ENCODE peak calls at places on chromosomes 16 and 17, in five cellular contexts. D, Z, H, K and I are unnamed samples.

GRCh38 chr16:15466886-15467781 is 32.7 kb downstream of the BMERB1 start:
- DNase-seq in D (no peak), Z (no peak), H (no peak), K (no peak), I (no peak)

GRCh38 chr17:66777689-66778225 is 57.2 kb upstream of the CACNG5 start:
- DNase-seq in D (no peak), Z (no peak), H (no peak), K (no peak), I (no peak)

GRCh38 chr16:7364054-7364407 is 31.4 kb downstream of the RBFOX1 start:
- DNase-seq in D (no peak), Z (no peak), H (no peak), K (no peak), I (no peak)

GRCh38 chr17:40309938-40310510 is 1.0 kb downstream of the RARA start:
- DNase-seq in D (no peak), Z (no peak), H (peak), K (no peak), I (peak)

GRCh38 chr17:77723909-77724875 is 234.3 kb upstream of the TNRC6C start:
- DNase-seq in D (no peak), Z (no peak), H (no peak), K (no peak), I (no peak)

GRCh38 chr17:64920026-64920418 is 744 bp upstream of the LRRC37A3 start:
- DNase-seq in D (no peak), Z (no peak), H (no peak), K (peak), I (peak)

GRCh38 chr17:6437466-6437865 is 2.5 kb upstream of the AIPL1 start:
- DNase-seq in D (no peak), Z (no peak), H (no peak), K (no peak), I (no peak)

GRCh38 chr17:27634026-27634335 is 3.0 kb downstream of the LGALS9 start:
- DNase-seq in D (no peak), Z (no peak), H (no peak), K (no peak), I (no peak)

GRCh38 chr17:74305865-74306654 is 20.0 kb upstream of the KIF19 start:
- DNase-seq in D (no peak), Z (no peak), H (no peak), K (no peak), I (no peak)

GRCh38 chr17:58308985-58309917 is 19.3 kb downstream of the TSPOAP1 start:
- DNase-seq in D (no peak), Z (no peak), H (no peak), K (no peak), I (no peak)

GRCh38 chr17:50219345-50219744 is 17.9 kb upstream of the COL1A1 start:
- DNase-seq in D (no peak), Z (no peak), H (no peak), K (no peak), I (peak)

GRCh38 chr16:74500907-74501306 is 79.6 kb upstream of the CLEC18B start:
- DNase-seq in D (no peak), Z (no peak), H (no peak), K (no peak), I (no peak)
- TF ChIP-seq CTCF in D (no peak), Z (no peak), H (no peak), K (no peak), I (no peak)

DNA sequence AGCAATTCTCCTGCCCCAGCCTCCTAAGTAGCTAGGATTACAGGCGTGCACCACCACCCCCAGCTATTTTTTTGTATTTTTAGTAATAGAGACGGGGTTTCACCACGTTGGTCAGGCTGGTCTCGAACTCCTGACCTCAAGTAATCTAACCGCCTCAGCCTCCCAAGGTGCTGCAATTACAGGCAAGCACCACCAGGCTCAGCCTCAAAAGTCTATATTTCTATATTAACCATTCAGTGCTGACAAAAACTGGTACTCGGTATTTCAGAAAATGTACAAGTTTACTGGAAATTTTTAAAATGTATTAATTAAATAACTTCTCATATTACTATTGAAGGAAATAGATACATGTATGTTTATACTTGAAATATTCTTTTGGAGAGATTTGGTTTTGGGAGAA is 1.4 kb upstream of the HEXD start:
- DNase-seq in D (peak), Z (no peak), H (no peak), K (no peak), I (no peak)
- TF ChIP-seq CTCF in D (peak), Z (peak), H (no peak), K (no peak), I (no peak)

GRCh38 chr17:11980813-11981212 is 16.5 kb downstream of the ZNF18 start:
- DNase-seq in D (no peak), Z (no peak), H (no peak), K (no peak), I (no peak)
- TF ChIP-seq CTCF in D (peak), Z (peak), H (peak), K (no peak), I (no peak)

DNA sequence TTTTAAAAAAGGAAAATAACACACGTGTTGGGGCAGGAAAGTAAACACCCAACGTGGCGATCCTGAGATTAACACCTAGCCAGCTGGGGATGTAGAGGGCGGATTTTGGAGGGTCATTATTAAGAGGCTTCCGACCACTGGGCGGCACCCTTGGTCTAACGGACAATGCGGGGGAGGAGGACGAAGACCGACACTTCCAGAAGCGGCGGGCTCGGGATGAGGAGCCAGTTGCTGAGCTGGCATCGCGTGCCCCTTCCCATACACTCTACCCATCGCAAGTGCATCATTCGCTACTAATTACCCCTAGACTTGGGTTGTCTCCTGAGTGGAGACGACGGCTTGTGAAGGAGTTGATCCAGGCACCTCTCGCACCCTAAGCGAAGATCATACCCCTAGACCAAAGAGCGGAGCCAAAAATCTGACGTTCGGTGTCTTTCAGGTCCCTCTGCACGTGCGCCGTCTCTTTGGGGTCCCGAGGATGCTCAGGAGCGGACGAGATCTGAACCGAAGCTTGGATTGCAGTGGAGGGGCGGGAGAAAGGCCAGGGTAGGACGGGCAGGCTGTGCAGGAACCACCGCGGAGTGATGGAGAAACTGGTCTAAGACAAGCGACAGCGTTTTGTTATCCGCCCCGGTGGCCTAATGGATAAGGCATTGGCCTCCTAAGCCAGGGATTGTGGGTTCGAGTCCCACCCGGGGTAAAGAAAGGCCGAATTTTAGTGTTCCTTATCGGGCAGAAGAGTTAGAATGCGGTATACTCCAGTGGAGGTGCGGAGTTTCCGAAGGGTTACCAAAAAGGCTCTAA is 17.6 kb downstream of the ZNF213 start:
- DNase-seq in D (peak), Z (peak), H (peak), K (peak), I (peak)
- TF ChIP-seq CTCF in D (peak), Z (peak), H (peak), K (peak), I (peak)

DNA sequence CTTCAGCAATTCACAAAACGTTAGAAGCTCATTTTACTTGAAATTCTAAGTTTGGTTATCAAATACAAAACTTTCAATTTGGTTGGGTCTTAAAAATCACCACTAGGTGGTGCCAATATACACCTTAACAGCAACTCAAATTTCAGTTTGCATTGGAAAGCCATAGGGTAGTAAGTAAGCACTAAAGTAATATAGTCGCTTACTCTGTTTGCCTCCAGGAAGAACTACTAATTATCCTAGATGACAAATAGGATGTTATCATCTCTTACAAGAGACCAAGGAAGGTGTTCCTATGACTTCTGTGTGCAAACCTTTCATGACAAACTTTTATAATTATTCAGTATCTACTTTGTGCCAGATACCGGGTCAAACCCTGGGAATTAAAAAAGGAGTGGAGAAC is 93.3 kb downstream of the MYO1D start:
- DNase-seq in D (peak), Z (no peak), H (no peak), K (no peak), I (no peak)
- TF ChIP-seq CTCF in D (peak), Z (peak), H (peak), K (peak), I (peak)

GRCh38 chr17:30928584-30928983 is 6.8 kb downstream of the ADAP2 start:
- DNase-seq in D (no peak), Z (no peak), H (no peak), K (no peak), I (no peak)
- TF ChIP-seq CTCF in D (no peak), Z (no peak), H (no peak), K (no peak), I (no peak)

GRCh38 chr17:81231121-81231645 is 7.7 kb downstream of the TEPSIN start:
- DNase-seq in D (no peak), Z (no peak), H (no peak), K (no peak), I (no peak)

GRCh38 chr17:81231766-81232581 is 6.9 kb downstream of the TEPSIN start:
- DNase-seq in D (no peak), Z (no peak), H (no peak), K (no peak), I (no peak)

GRCh38 chr17:81228834-81229665 is 6.3 kb upstream of the CEP131 start:
- DNase-seq in D (no peak), Z (no peak), H (no peak), K (no peak), I (no peak)

GRCh38 chr17:81229666-81229920 is 6.8 kb upstream of the CEP131 start:
- DNase-seq in D (no peak), Z (no peak), H (no peak), K (no peak), I (no peak)

DNA sequence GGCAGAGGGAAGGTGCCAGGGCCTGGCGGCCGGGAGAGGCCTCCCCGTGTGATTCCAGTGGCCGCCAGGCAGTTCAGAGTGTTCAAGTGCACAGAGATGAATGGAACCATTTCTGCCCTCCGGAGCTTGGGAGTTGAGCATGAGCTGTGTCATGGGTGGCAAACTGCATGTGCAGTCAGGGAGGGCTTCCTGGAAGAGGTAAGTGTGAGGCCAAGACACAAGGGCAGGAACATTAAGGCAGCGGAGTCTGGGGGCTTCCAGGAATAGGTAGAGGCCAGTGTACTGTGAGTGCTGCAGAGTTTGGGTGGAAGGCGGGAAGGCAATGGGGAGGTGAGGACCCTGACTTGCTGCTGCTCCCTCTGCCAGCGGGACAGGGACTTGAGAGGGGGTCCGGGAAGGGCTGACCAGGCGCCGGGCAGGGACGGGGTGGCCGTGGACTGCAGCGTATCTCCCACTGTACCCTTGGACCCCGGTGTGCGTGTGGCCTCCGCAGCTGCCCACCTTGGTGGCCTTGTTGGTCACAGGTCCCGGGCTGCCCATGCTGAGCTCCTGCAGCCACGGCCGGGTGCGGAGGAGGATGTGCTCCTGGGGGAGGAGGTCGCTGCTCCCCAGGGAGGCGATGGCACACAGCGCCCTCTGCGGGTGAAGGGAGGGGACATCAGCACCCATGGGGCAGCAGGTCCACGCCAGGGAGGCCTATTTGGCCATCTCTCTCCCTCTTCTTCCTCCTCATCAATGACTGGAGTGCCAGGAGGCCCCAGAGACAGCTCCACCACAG is 7.5 kb upstream of the CEP131 start:
- DNase-seq in D (peak), Z (no peak), H (no peak), K (no peak), I (no peak)
- TF ChIP-seq CTCF in D (peak), Z (peak), H (no peak), K (peak), I (peak)

DNA sequence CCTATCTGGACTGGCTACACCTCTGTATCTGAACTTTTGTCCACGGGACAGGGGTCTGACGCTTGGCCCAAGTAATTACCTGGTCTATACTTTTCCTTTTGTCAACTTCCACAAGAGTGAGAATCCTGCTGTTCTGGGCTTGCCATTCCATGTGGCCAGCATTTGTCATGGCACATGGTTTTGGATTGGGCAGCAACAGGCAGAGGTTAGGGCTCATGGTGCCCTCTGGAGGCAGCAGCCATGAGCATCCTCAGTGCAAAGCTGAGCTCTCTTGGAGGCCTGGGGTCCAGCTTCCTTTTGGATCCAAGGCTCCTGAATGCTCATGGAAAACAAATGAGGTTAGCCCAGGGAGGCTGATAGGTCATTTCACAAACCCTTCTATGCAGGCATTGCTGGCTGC is 7.5 kb upstream of the EDC4 start:
- DNase-seq in D (peak), Z (no peak), H (no peak), K (no peak), I (peak)
- TF ChIP-seq CTCF in D (peak), Z (peak), H (no peak), K (peak), I (peak)

DNA sequence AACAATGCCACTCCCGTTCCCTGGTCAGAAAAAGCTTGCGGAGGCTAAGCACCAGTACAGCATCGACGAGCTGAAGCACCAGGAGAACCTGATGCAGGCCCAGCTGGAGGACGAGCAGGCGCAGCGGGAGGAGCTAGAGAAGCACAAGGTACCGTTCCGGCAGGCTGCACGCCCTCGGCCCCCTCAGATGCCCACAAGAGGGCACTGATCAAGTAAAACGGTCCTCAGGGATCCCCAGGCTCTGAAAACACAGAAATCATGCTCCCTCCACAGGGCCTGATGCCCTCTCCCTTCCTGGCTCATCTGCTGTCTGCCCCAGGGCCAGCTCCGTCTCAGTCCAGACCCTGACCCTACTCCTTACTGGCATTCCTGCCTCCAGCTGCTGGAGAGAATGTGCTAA is 21.6 kb downstream of the DRC3 start:
- DNase-seq in D (peak), Z (no peak), H (peak), K (peak), I (no peak)
- TF ChIP-seq CTCF in D (peak), Z (peak), H (no peak), K (peak), I (no peak)

GRCh38 chr17:76124582-76125390 is 16.3 kb downstream of the FOXJ1 start:
- DNase-seq in D (peak), Z (no peak), H (no peak), K (no peak), I (no peak)
- TF ChIP-seq CTCF in D (peak), Z (peak), H (no peak), K (peak), I (peak)